ENCODE peak calls at places on chromosomes 16 and 17, in seven cellular contexts. G is NB4, E is WERI-Rb-1, T is choroid plexus epithelial cell, K is HFF-Myc, S is heart right ventricle, M is Caco-2. A is an unnamed sample.

GRCh38 chr16:58501242-58502131 is 1.5 kb downstream of the NDRG4 start:
- DNase-seq in G (no peak), E (peak; percentile 80), T (no peak), K (no peak), S (no peak), M (peak; percentile 74), A (no peak)

GRCh38 chr16:54370653-54371052 is 84.1 kb upstream of the IRX3 start:
- DNase-seq in G (no peak), E (no peak), T (no peak), K (no peak), S (peak; percentile 13), M (no peak), A (no peak)

GRCh38 chr16:48511716-48512115 is 98.3 kb downstream of the N4BP1 start:
- DNase-seq in G (no peak), E (no peak), T (no peak), K (no peak), S (no peak), M (no peak), A (no peak)

GRCh38 chr17:10802487-10803284 is 1.2 kb downstream of the TMEM238L start:
- DNase-seq in G (no peak), E (no peak), T (no peak), K (no peak), S (no peak), M (no peak), A (no peak)

GRCh38 chr17:74539281-74539820 is 6.6 kb downstream of the CD300C start:
- DNase-seq in G (no peak), E (no peak), T (no peak), K (no peak), S (no peak), M (no peak), A (no peak)

GRCh38 chr16:58744497-58744896 is 10.4 kb upstream of the GOT2 start:
- DNase-seq in G (no peak), E (no peak), T (no peak), K (no peak), S (no peak), M (no peak), A (no peak)

GRCh38 chr17:6257339-6257738 is 177.6 kb downstream of the AIPL1 start:
- DNase-seq in G (no peak), E (no peak), T (peak; percentile 4), K (no peak), S (no peak), M (no peak), A (peak; percentile 57)

GRCh38 chr17:81863123-81863675 is 2.9 kb upstream of the P4HB start:
- DNase-seq in G (peak; percentile 61), E (no peak), T (no peak), K (no peak), S (no peak), M (no peak), A (no peak)

GRCh38 chr17:27804113-27804512 is 3.8 kb upstream of the NOS2 start:
- DNase-seq in G (no peak), E (no peak), T (no peak), K (no peak), S (no peak), M (no peak), A (no peak)

GRCh38 chr17:35536664-35537160 is 766 bp downstream of the SLFN12L start:
- DNase-seq in G (peak; percentile 72), E (no peak), T (no peak), K (no peak), S (no peak), M (no peak), A (no peak)

GRCh38 chr17:57068222-57068658 is 16.8 kb upstream of the AKAP1 start:
- DNase-seq in G (no peak), E (no peak), T (no peak), K (no peak), S (no peak), M (no peak), A (no peak)

GRCh38 chr17:5466295-5466694 is 2.5 kb downstream of the DHX33 start:
- DNase-seq in G (no peak), E (no peak), T (no peak), K (no peak), S (no peak), M (no peak), A (no peak)

GRCh38 chr17:28828294-28829040 is 14.1 kb downstream of the FAM222B start:
- DNase-seq in G (no peak), E (no peak), T (peak; percentile 49), K (no peak), S (no peak), M (no peak), A (no peak)

GRCh38 chr16:72241930-72242329 is 70.0 kb upstream of the PMFBP1 start:
- DNase-seq in G (peak; percentile 39), E (peak; percentile 42), T (peak; percentile 79), K (peak; percentile 46), S (no peak), M (no peak), A (peak; percentile 31)

GRCh38 chr16:88512728-88513674 is 57.2 kb upstream of the ZC3H18 start:
- DNase-seq in G (no peak), E (no peak), T (no peak), K (no peak), S (no peak), M (no peak), A (no peak)

GRCh38 chr16:47197536-47198179 is 53.9 kb upstream of the NETO2 start:
- DNase-seq in G (peak; percentile 39), E (no peak), T (peak; percentile 61), K (no peak), S (peak; percentile 51), M (no peak), A (no peak)

GRCh38 chr17:34711646-34712045 is 132.3 kb downstream of the TMEM132E start:
- DNase-seq in G (no peak), E (peak; percentile 33), T (no peak), K (no peak), S (no peak), M (no peak), A (no peak)

GRCh38 chr16:57859331-57859730 is 57.0 kb upstream of the KIFC3 start:
- DNase-seq in G (peak; percentile 77), E (peak; percentile 38), T (peak; percentile 85), K (no peak), S (no peak), M (peak; percentile 61), A (no peak)

GRCh38 chr16:30658731-30659506 is 688 bp downstream of the FBRS start:
- DNase-seq in G (peak; percentile 98), E (no peak), T (peak; percentile 98), K (peak; percentile 83), S (peak; percentile 87), M (peak; percentile 88), A (peak; percentile 93)

GRCh38 chr16:66008136-66008535 is 358.4 kb upstream of the CDH5 start:
- DNase-seq in G (no peak), E (no peak), T (peak; percentile 32), K (no peak), S (no peak), M (no peak), A (no peak)

GRCh38 chr17:45242015-45242414 is 19.9 kb downstream of the SPATA32 start:
- DNase-seq in G (no peak), E (no peak), T (no peak), K (no peak), S (no peak), M (no peak), A (no peak)
- H3K4me3 ChIP-seq in G (no peak overlapping the region), E (no peak overlapping the region), T (no peak overlapping the region), K (no peak overlapping the region), S (no peak overlapping the region), M (no peak overlapping the region), A (no peak overlapping the region)

GRCh38 chr16:4393243-4393606 is 21.6 kb downstream of the VASN start:
- DNase-seq in G (no peak), E (no peak), T (no peak), K (peak; percentile 52), S (no peak), M (no peak), A (no peak)
- TF ChIP-seq CTCF in G (no peak), E (no peak), T (no peak), K (no peak), S (no peak), M (no peak), A (no peak)

DNA sequence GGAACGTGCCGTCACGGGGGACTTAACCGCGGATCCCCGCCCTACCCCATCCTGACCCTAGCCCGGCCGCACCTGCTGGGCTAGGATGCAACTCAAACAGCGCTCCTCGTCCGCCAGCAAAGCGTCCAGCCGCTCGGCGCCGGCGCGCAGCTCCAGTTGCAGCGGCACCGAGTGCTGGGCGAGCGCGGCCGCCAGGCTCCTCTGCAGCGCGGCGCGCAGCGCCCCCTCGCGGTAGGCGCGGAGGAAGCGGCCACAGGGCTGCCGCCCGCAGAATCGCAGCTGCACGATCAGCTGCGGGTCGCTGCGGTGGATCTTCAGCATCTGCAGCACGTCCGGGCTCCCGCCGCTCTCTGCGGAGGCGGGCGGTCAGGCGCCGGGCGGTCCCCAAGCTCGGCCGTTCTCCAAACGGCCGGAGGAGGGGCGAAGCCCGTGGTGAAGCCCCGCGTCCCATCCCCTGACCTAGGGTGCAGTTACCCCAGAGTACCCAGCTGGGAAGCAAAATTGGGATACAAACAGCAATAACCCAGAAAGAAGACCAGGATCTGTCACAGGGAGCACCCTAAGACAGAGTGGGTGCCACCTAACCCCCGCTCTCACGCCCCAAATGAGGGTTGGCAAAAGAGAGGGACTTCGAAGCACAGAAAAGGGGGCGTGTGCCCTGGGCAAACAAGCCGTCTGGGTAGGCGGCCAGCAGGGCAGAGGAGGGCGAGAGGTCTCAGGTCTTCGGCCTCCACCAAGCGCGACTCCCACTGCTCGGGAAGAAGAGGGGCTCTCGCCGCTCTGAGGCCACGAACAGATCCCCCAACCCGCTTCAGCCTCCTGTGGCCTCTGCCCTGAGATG is 4.2 kb downstream of the TRADD start:
- DNase-seq in G (peak; percentile 84), E (peak; percentile 65), T (peak; percentile 83), K (no peak), S (peak; percentile 66), M (peak; percentile 51), A (peak; percentile 38)
- H3K4me3 ChIP-seq in G (no peak overlapping the region), E (peak overlapping the region; percentile 5), T (peak overlapping the region; percentile 28), K (peak overlapping the region; percentile 9), S (peak overlapping the region; percentile 34), M (no peak overlapping the region), A (no peak overlapping the region)

GRCh38 chr16:49920397-49920796 is 64.5 kb upstream of the ZNF423 start:
- DNase-seq in G (no peak), E (no peak), T (no peak), K (no peak), S (no peak), M (no peak), A (no peak)

GRCh38 chr16:49914697-49915096 is 58.8 kb upstream of the ZNF423 start:
- DNase-seq in G (no peak), E (no peak), T (no peak), K (no peak), S (no peak), M (no peak), A (no peak)

GRCh38 chr16:49921106-49921505 is 65.2 kb upstream of the ZNF423 start:
- DNase-seq in G (no peak), E (no peak), T (no peak), K (no peak), S (no peak), M (no peak), A (no peak)

GRCh38 chr16:49919327-49919726 is 63.4 kb upstream of the ZNF423 start:
- DNase-seq in G (no peak), E (no peak), T (no peak), K (no peak), S (no peak), M (no peak), A (no peak)

DNA sequence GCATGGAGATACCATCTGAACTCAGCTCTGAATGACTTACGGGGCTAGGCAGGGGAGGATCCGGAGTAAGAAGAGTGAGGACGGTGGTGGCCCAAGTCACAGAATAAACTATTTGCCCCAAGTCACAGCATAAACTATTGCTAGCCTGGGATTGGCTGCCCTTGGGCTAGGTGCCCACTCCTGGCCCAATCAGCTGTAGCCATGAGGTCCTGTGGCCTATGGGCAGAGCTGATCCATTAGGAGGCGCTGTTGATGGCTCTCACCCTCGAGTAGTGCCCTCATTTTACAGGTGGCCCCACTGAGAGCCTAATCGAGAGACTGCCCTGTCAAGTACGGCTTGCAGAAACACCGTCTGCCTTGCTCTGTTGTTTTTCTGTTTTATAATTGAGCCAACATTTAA is 62.3 kb upstream of the ZNF423 start:
- DNase-seq in G (peak; percentile 28), E (peak; percentile 16), T (no peak), K (no peak), S (no peak), M (no peak), A (no peak)
- TF ChIP-seq CTCF in G (peak; percentile 29), E (peak; percentile 35), T (no peak), K (no peak), S (no peak), M (no peak), A (no peak)